ENCODE peak calls at places on chromosomes 5 and 9, in four cellular contexts. One of them, this sample, is unnamed.

GRCh38 chr9:93599571-93600403 is 23.4 kb downstream of the PHF2 start:
- DNase-seq in H9: peak; percentile 37
- DNase-seq in H1: peak; percentile 47
- DNase-seq in trophoblast cell: no peak
- DNase-seq in this sample: no peak

GRCh38 chr5:69167488-69167845 is 517 bp downstream of the CCNB1 start:
- DNase-seq in H9: peak; percentile 31
- DNase-seq in trophoblast cell: no peak
- DNase-seq in H1: no peak
- DNase-seq in this sample: no peak

GRCh38 chr5:58022055-58022454 is 437.8 kb downstream of the PLK2 start:
- DNase-seq in H1: no peak
- DNase-seq in trophoblast cell: peak; percentile 83
- DNase-seq in H9: no peak
- DNase-seq in this sample: no peak

GRCh38 chr9:94586814-94587213 is 6.8 kb downstream of the FBP2 start:
- DNase-seq in H1: no peak
- DNase-seq in trophoblast cell: peak; percentile 5
- DNase-seq in H9: no peak
- DNase-seq in this sample: no peak

GRCh38 chr5:65825388-65826328 is 100.7 kb upstream of the ERBIN start:
- DNase-seq in H1: no peak
- DNase-seq in H9: no peak
- DNase-seq in trophoblast cell: no peak
- DNase-seq in this sample: no peak

GRCh38 chr9:14824481-14824880 is 85.7 kb downstream of the FREM1 start:
- DNase-seq in H9: no peak
- DNase-seq in trophoblast cell: no peak
- DNase-seq in H1: no peak
- DNase-seq in this sample: no peak

GRCh38 chr9:104073770-104074133 is 20.4 kb upstream of the SMC2 start:
- DNase-seq in H1: no peak
- DNase-seq in H9: no peak
- DNase-seq in trophoblast cell: no peak
- DNase-seq in this sample: no peak

GRCh38 chr5:150256416-150257064 is 33.0 kb downstream of the CAMK2A start:
- DNase-seq in H1: peak; percentile 64
- DNase-seq in H9: peak; percentile 62
- DNase-seq in trophoblast cell: no peak
- DNase-seq in this sample: no peak

GRCh38 chr5:116442095-116442534 is 132.5 kb downstream of the SEMA6A start:
- DNase-seq in H1: no peak
- DNase-seq in trophoblast cell: no peak
- DNase-seq in H9: peak; percentile 66
- DNase-seq in this sample: no peak

GRCh38 chr5:79876510-79876909 is 114.6 kb downstream of the MTX3 start:
- DNase-seq in H1: no peak
- DNase-seq in H9: no peak
- DNase-seq in trophoblast cell: no peak
- DNase-seq in this sample: no peak

GRCh38 chr5:95471922-95472321 is 80.8 kb downstream of the FAM81B start:
- DNase-seq in H1: no peak
- DNase-seq in H9: no peak
- DNase-seq in trophoblast cell: peak; percentile 11
- DNase-seq in this sample: no peak

GRCh38 chr5:74423383-74423782 is 217.1 kb downstream of the ENC1 start:
- DNase-seq in H9: no peak
- DNase-seq in H1: no peak
- DNase-seq in trophoblast cell: no peak
- DNase-seq in this sample: no peak

GRCh38 chr5:26700759-26701384 is 337.5 kb downstream of the CDH9 start:
- DNase-seq in trophoblast cell: peak; percentile 24
- DNase-seq in H1: peak; percentile 52
- DNase-seq in H9: peak; percentile 28
- DNase-seq in this sample: peak; percentile 44

GRCh38 chr5:123874600-123875201 is 362.7 kb downstream of the CSNK1G3 start:
- DNase-seq in trophoblast cell: no peak
- DNase-seq in H1: no peak
- DNase-seq in H9: no peak
- DNase-seq in this sample: peak; percentile 60

GRCh38 chr5:134526483-134527155 is 1.1 kb downstream of the JADE2 start:
- DNase-seq in H9: peak; percentile 95
- DNase-seq in H1: no peak
- DNase-seq in trophoblast cell: peak; percentile 84
- DNase-seq in this sample: peak; percentile 55

GRCh38 chr9:89564257-89564878 is 40.4 kb upstream of the GADD45G start:
- DNase-seq in trophoblast cell: peak; percentile 88
- DNase-seq in H1: peak; percentile 68
- DNase-seq in H9: peak; percentile 86
- DNase-seq in this sample: peak; percentile 5

GRCh38 chr5:173786296-173787187 is 101.6 kb upstream of the CPEB4 start:
- DNase-seq in trophoblast cell: no peak
- DNase-seq in H9: peak; percentile 46
- DNase-seq in H1: no peak
- DNase-seq in this sample: peak; percentile 48

GRCh38 chr9:8850916-8851315 is 1051.3 kb upstream of the DMAC1 start:
- DNase-seq in trophoblast cell: no peak
- DNase-seq in H1: no peak
- DNase-seq in H9: no peak
- DNase-seq in this sample: no peak

GRCh38 chr5:17004441-17005086 is 68.5 kb upstream of the MYO10 start:
- DNase-seq in H1: no peak
- DNase-seq in H9: no peak
- DNase-seq in trophoblast cell: no peak
- DNase-seq in this sample: no peak

GRCh38 chr9:16335788-16336580 is 534.5 kb downstream of the BNC2 start:
- DNase-seq in H1: no peak
- DNase-seq in trophoblast cell: peak; percentile 57
- DNase-seq in H9: no peak
- DNase-seq in this sample: no peak

GRCh38 chr5:68187268-68188055 is 28.1 kb upstream of the PIK3R1 start:
- DNase-seq in H1: peak; percentile 81
- DNase-seq in trophoblast cell: no peak
- DNase-seq in H9: peak; percentile 73
- DNase-seq in this sample: peak; percentile 23

GRCh38 chr5:136036293-136036911 is 7.6 kb downstream of the TGFBI start:
- DNase-seq in trophoblast cell: no peak
- DNase-seq in H1: no peak
- DNase-seq in H9: no peak
- DNase-seq in this sample: no peak

GRCh38 chr5:173458819-173459218 is 130.6 kb upstream of the STC2 start:
- DNase-seq in H1: no peak
- DNase-seq in H9: no peak
- DNase-seq in trophoblast cell: no peak
- DNase-seq in this sample: no peak

GRCh38 chr5:143139585-143139984 is 263.9 kb downstream of the NR3C1 start:
- DNase-seq in H9: no peak
- DNase-seq in trophoblast cell: no peak
- DNase-seq in H1: no peak
- DNase-seq in this sample: no peak

GRCh38 chr5:87581661-87582060 is 168.9 kb upstream of the CCNH start:
- DNase-seq in H1: no peak
- DNase-seq in trophoblast cell: no peak
- DNase-seq in H9: no peak
- DNase-seq in this sample: no peak

DNA sequence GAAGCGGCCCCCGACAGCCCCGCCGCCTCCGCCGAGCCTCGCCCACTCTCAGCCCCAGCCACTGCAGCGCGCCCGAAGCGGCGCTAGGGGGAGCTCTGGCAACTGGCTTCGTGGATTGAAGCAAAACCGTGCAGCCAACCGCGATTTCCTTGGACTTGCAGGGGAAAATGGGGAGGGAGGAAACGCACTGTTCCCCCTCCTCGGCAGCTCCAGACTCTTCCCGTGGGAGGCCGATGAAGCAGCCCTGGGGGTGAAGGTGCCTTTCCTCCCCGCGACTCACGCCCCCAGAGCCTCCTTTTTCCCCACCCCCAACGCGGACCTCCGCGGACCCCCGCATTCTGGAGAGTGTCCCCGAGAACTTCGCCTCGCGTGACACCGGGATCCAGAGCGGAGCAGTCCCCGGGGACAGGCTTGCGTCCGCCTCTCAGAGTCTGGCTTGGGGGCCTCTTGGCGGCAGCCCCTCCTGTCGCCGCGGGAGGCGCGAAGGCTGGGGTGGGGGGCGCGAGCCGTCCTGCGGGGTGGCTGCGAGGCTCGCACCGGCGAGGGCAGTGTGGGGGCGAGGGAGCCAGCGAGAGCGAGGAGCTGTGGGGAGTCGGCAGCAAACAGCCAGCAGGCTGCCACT is 3.8 kb downstream of the IER5L start:
- DNase-seq in H9: peak; percentile 75
- DNase-seq in trophoblast cell: peak; percentile 96
- DNase-seq in H1: peak; percentile 93
- DNase-seq in this sample: peak; percentile 78
- H2BK12ac ChIP-seq in H9: no peak overlapping the region
- H2BK12ac ChIP-seq in trophoblast cell: peak overlapping the region; percentile 61
- H2BK12ac ChIP-seq in H1: no peak overlapping the region
- H2BK12ac ChIP-seq in this sample: peak overlapping the region; percentile 92

GRCh38 chr9:33167949-33168535 is 906 bp upstream of the B4GALT1 start:
- DNase-seq in trophoblast cell: no peak
- DNase-seq in H1: no peak
- DNase-seq in H9: no peak
- DNase-seq in this sample: no peak
- H2BK120ac ChIP-seq in trophoblast cell: peak overlapping the region; percentile 90
- H2BK120ac ChIP-seq in H1: no peak overlapping the region
- H2BK120ac ChIP-seq in H9: no peak overlapping the region
- H2BK120ac ChIP-seq in this sample: no peak overlapping the region

DNA sequence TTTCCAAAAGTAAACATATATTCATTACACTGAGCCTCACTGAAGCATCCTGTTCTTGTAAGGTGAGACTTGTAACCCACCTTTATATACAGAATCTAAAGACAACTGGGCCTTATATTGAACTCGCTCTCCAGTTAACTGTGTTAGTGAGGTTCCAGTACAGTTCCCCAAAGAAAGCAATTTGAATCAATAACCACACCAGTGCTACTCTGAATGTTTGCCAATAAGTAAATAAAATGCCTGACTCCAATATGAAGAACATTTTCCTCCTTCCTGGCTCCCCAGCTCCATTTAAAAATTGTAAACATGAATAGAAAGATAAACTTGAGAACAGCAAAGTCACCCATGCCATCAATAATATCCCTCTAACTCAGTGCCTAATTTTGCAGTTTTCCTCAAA is 50.1 kb downstream of the FBXW11 start:
- DNase-seq in H1: no peak
- DNase-seq in trophoblast cell: no peak
- DNase-seq in H9: no peak
- DNase-seq in this sample: no peak
- H3K4me1 ChIP-seq in H1: peaks cover 8% of the 10 kb centered on the region
- H3K4me1 ChIP-seq in trophoblast cell: peaks cover 8% of the 10 kb centered on the region
- H3K4me1 ChIP-seq in H9: peaks cover 11% of the 10 kb centered on the region
- H3K4me1 ChIP-seq in this sample: peaks cover 8% of the 10 kb centered on the region

DNA sequence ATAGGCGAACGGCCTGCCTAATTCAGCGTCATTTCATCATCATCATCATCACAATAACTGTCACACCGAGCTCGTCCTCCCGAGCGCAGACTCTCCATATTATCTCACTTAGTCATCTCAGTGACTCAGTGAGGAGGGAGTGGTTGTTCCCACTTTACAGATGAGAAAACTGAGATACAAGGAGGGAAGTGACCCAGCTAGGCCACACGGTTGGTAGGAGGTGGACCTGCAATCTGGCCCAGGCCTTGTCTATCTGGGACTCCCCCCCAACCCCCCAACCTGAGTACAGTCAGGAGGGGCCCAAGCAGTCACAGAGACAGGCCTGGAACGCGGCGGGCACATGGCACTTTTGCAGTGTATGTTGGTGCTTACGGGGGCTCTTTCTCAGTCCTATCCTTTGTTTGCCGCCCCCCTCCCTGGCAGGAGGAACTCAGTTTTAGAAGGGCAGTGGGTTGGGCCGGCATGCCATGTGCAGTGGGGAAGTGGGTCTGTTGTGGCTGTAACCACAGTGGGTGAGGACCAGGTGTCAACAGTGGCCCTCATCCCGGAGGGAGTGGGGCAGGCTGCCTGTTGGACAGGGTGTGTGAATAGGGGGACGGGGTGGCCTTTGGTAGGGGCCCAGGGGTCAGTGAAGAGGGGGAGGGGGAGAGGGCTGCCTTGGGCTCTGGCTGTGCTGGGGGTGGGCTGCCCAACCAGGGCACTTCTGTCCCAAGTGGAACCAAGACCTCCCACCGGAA is 1.7 kb upstream of the RXRA start:
- DNase-seq in H1: no peak
- DNase-seq in trophoblast cell: peak; percentile 90
- DNase-seq in H9: no peak
- DNase-seq in this sample: no peak
- H2BK12ac ChIP-seq in H1: peak overlapping the region; percentile 96
- H2BK12ac ChIP-seq in trophoblast cell: peak overlapping the region; percentile 60
- H2BK12ac ChIP-seq in H9: no peak overlapping the region
- H2BK12ac ChIP-seq in this sample: peak overlapping the region; percentile 100

GRCh38 chr9:129334744-129335080 is 156.7 kb upstream of the IER5L start:
- DNase-seq in H9: no peak
- DNase-seq in trophoblast cell: peak; percentile 30
- DNase-seq in H1: no peak
- DNase-seq in this sample: no peak
- H2BK120ac ChIP-seq in H9: no peak overlapping the region
- H2BK120ac ChIP-seq in trophoblast cell: peak overlapping the region; percentile 100
- H2BK120ac ChIP-seq in H1: peak overlapping the region; percentile 55
- H2BK120ac ChIP-seq in this sample: peak overlapping the region; percentile 95

DNA sequence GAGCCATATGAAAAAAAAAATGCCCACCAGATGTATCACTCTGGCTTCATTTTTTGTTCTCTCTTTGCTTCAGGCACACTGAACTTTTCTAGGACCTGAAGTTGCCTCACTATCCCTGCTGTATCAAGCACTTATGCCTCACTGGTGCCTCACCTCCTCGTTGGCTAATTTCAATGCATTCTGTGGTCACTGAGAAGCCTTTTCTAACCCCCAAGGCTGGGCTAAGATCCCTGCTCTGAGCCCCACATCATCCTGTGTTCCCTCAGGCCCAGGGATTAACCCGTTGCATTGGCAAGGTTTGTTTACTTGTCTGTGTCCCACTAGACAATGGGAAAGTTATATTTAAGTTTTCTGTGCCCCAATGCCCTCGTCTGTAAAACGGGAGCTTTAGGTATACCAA is 362.7 kb downstream of the OSTF1 start:
- DNase-seq in H1: no peak
- DNase-seq in H9: no peak
- DNase-seq in trophoblast cell: no peak
- DNase-seq in this sample: no peak
- H3K4me1 ChIP-seq in H1: peaks cover 2% of the 10 kb centered on the region
- H3K4me1 ChIP-seq in H9: no peaks in the 10 kb centered on the region
- H3K4me1 ChIP-seq in trophoblast cell: peaks cover 2% of the 10 kb centered on the region
- H3K4me1 ChIP-seq in this sample: no peaks in the 10 kb centered on the region

GRCh38 chr5:36958612-36959011 is 82.0 kb downstream of the NIPBL start:
- DNase-seq in trophoblast cell: peak; percentile 13
- DNase-seq in H1: no peak
- DNase-seq in H9: no peak
- DNase-seq in this sample: no peak
- H2BK12ac ChIP-seq in trophoblast cell: no peak overlapping the region
- H2BK12ac ChIP-seq in H1: no peak overlapping the region
- H2BK12ac ChIP-seq in H9: no peak overlapping the region
- H2BK12ac ChIP-seq in this sample: no peak overlapping the region

DNA sequence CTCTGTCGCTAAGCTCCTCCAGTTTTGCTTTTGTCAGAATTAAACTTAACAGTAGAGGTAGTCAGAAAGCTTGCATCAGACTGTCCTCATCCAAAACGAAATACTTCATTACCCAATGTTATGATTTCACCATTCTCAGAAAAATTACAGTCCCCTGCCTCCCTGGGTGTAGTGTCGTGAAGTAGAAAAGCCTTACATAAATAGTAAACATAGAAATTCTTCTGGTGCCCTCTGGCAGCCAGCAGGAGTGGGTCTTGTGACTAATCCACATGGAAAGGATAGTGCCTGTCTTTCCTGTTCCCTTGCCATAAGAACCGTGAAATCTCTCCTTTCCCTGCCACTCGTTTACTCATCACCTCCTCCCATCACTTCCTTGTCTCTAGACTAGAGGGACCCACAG is 230.6 kb downstream of the GNA14 start:
- DNase-seq in trophoblast cell: peak; percentile 47
- DNase-seq in H9: no peak
- DNase-seq in H1: no peak
- DNase-seq in this sample: no peak
- H2BK120ac ChIP-seq in trophoblast cell: no peak overlapping the region
- H2BK120ac ChIP-seq in H9: no peak overlapping the region
- H2BK120ac ChIP-seq in H1: no peak overlapping the region
- H2BK120ac ChIP-seq in this sample: no peak overlapping the region

This sample was measured in neuronal stem cell.